ENCODE peak calls at places on chromosomes 6 and 20, in four cellular contexts. I, W, C and B are unnamed samples.

GRCh38 chr20:24622856-24623255 is 153.4 kb downstream of the SYNDIG1 start:
- DNase-seq in I (no peak), W (no peak), C (no peak), B (no peak)

GRCh38 chr6:109241199-109241598 is 141.1 kb downstream of the CD164 start:
- DNase-seq in I (no peak), W (no peak), C (no peak), B (no peak)

GRCh38 chr6:148471624-148472494 is 129.2 kb downstream of the SASH1 start:
- DNase-seq in I (peak), W (no peak), C (no peak), B (no peak)

GRCh38 chr6:14703586-14703985 is 542.3 kb upstream of the JARID2 start:
- DNase-seq in I (no peak), W (no peak), C (no peak), B (no peak)

GRCh38 chr20:51958099-51958498 is 155.8 kb upstream of the SALL4 start:
- DNase-seq in I (no peak), W (no peak), C (no peak), B (no peak)

GRCh38 chr6:166637806-166638458 is 10.9 kb upstream of the RPS6KA2 start:
- DNase-seq in I (no peak), W (no peak), C (no peak), B (no peak)

GRCh38 chr20:9218412-9219001 is 149.6 kb downstream of the PLCB4 start:
- DNase-seq in I (no peak), W (no peak), C (no peak), B (peak)

GRCh38 chr6:8183266-8183665 is 80.9 kb upstream of the EEF1E1 start:
- DNase-seq in I (no peak), W (no peak), C (no peak), B (no peak)

GRCh38 chr6:144581807-144582537 is 296.8 kb downstream of the UTRN start:
- DNase-seq in I (no peak), W (peak), C (peak), B (peak)

GRCh38 chr6:109297719-109298118 is 84.5 kb downstream of the CD164 start:
- DNase-seq in I (no peak), W (no peak), C (no peak), B (no peak)

GRCh38 chr6:170237999-170238740 is 52.7 kb downstream of the DLL1 start:
- DNase-seq in I (no peak), W (no peak), C (no peak), B (no peak)

GRCh38 chr6:43809417-43810305 is 39.6 kb downstream of the VEGFA start:
- DNase-seq in I (no peak), W (no peak), C (no peak), B (peak)

DNA sequence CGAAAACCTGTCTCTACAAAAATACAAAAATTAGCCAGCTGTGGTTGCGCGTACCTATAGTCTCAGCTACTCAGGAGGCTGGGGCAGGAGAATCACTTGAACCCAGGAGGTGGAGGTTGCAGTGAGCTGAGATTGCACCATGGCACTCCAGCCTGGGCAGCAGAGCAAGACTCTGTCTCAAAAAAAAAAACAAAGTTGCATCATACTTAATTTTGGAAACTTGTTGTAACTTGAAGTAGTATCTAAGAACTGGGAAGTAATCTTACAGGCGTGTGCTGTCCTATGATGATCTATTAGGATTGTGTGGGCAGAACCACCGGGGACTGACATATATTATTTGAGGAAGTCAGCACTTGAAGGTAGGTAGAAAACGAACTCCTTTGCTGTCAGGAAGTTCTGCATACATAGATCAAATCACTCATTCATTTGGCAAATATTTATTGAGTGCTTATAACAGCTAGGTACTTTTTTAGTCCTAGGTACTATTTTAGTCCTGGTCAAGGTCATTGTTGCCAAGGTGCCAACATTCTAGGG is 188.5 kb downstream of the ZNF217 start:
- DNase-seq in I (no peak), W (no peak), C (no peak), B (no peak)
- TF ChIP-seq TEAD4 in I (no peak), W (no peak), C (no peak), B (no peak)

GRCh38 chr6:154509421-154510143 is 903 bp downstream of the CNKSR3 start:
- DNase-seq in I (peak), W (peak), C (peak), B (peak)

GRCh38 chr6:154507209-154507898 is 3.1 kb downstream of the CNKSR3 start:
- DNase-seq in I (no peak), W (no peak), C (no peak), B (no peak)

GRCh38 chr6:154510144-154510905 is at the start of gene CNKSR3:
- DNase-seq in I (peak), W (peak), C (peak), B (peak)

GRCh38 chr6:154506108-154506507 is 4.4 kb downstream of the CNKSR3 start:
- DNase-seq in I (no peak), W (no peak), C (no peak), B (no peak)

GRCh38 chr6:154508573-154509375 is 1.7 kb downstream of the CNKSR3 start:
- DNase-seq in I (no peak), W (peak), C (no peak), B (peak)
- TF ChIP-seq TEAD4 in I (no peak), W (no peak), C (no peak), B (no peak)

GRCh38 chr20:44070139-44070900 is 116.7 kb downstream of the JPH2 start:
- DNase-seq in I (peak), W (no peak), C (no peak), B (no peak)
- TF ChIP-seq TEAD4 in I (no peak), W (no peak), C (no peak), B (no peak)

GRCh38 chr6:69663215-69663614 is 133.6 kb downstream of the LMBRD1 start:
- DNase-seq in I (no peak), W (no peak), C (no peak), B (no peak)
- TF ChIP-seq TEAD4 in I (no peak), W (no peak), C (no peak), B (no peak)

DNA sequence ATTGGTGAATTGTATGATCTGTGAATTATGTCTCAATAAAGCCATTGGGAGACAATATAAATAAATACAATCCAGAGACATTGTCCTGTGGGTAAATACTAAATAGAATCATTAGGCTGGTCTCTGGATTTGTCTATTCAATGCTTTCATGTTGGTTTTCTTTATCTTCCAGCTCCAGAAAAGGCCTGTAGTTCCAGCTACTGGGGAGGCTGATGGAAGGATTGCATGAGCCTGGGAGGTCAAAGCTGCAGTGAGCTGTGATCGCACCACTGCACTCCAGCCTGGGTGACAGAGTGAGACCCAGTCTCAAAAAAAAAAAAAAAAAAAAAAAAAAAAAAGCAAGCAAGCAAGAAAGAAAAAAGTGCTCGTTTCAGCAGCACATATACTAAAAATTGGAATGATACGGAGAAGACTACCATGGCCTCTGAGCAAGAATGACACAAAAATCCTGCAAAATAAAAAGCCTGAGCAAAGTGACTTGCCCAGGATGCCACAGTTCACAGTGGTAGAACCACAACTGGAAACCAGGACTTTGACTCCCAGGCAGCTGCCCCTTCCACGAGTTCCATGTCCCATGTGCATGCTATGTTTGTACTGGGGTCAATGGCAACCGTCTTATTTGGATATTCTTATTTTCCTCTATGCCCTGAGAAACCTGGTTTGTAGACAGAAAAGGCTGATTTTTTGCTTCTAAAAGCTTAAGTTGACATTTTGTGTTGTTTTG is 33.6 kb upstream of the GMPR start:
- DNase-seq in I (no peak), W (no peak), C (no peak), B (no peak)
- TF ChIP-seq TEAD4 in I (no peak), W (no peak), C (no peak), B (no peak)

GRCh38 chr6:37092851-37093727 is 76.9 kb upstream of the PIM1 start:
- DNase-seq in I (no peak), W (no peak), C (no peak), B (no peak)
- TF ChIP-seq TEAD4 in I (no peak), W (no peak), C (no peak), B (no peak)